ENCODE peak calls at places on chromosomes 11 and 22, in four cellular contexts. C, O, P and I are unnamed samples.

GRCh38 chr22:24540470-24540869 is 14.5 kb downstream of the GUCD1 start:
- ATAC-seq in C (no peak), O (no peak), P (no peak), I (no peak)

GRCh38 chr11:93767018-93767417 is 17.1 kb upstream of the MED17 start:
- ATAC-seq in O (no peak), C (no peak), P (no peak), I (no peak)

GRCh38 chr11:999009-999408 is 37.5 kb downstream of the MUC6 start:
- ATAC-seq in C (no peak), P (no peak), O (no peak), I (no peak)

GRCh38 chr11:38448284-38448683 is 1850.2 kb upstream of the RAG2 start:
- ATAC-seq in C (no peak), P (no peak), O (no peak), I (no peak)

GRCh38 chr11:16169541-16169940 is 186.8 kb downstream of the SOX6 start:
- ATAC-seq in P (no peak), O (no peak), C (no peak), I (no peak)

GRCh38 chr11:102238287-102238894 is 78.9 kb upstream of the BIRC3 start:
- ATAC-seq in P (no peak), O (no peak), C (no peak), I (peak)

GRCh38 chr11:2306971-2307732 is 5.3 kb downstream of the TSPAN32 start:
- ATAC-seq in O (no peak), P (no peak), C (no peak), I (no peak)

GRCh38 chr11:69598147-69598546 is 42.8 kb upstream of the CCND1 start:
- ATAC-seq in C (no peak), P (no peak), O (peak), I (no peak)

GRCh38 chr11:69238562-69239319 is 55.2 kb upstream of the MYEOV start:
- ATAC-seq in P (no peak), O (no peak), C (no peak), I (no peak)

GRCh38 chr22:40312050-40312449 is 34.2 kb upstream of the ADSL start:
- ATAC-seq in O (no peak), C (no peak), P (no peak), I (no peak)

GRCh38 chr22:43956383-43956782 is 1.1 kb downstream of the SAMM50 start:
- ATAC-seq in O (no peak), P (no peak), C (no peak), I (no peak)

GRCh38 chr11:2961080-2961479 is 31.0 kb downstream of the NAP1L4 start:
- ATAC-seq in O (no peak), C (no peak), P (no peak), I (no peak)

GRCh38 chr11:118872403-118872821 is 11.3 kb upstream of the CXCR5 start:
- ATAC-seq in O (no peak), C (no peak), P (peak), I (no peak)

GRCh38 chr22:31106651-31107205 is 640 bp downstream of the SELENOM start:
- ATAC-seq in C (no peak), O (peak), P (no peak), I (peak)

GRCh38 chr22:46763051-46763705 is 728 bp downstream of the TBC1D22A start:
- ATAC-seq in P (peak), C (peak), O (peak), I (peak)

GRCh38 chr22:43014062-43014875 is 680 bp downstream of the PACSIN2 start:
- ATAC-seq in P (peak), O (peak), C (peak), I (peak)

GRCh38 chr11:35344990-35345655 is 74.2 kb downstream of the SLC1A2 start:
- ATAC-seq in O (peak), P (no peak), C (no peak), I (no peak)

GRCh38 chr22:46575915-46576555 is 38.6 kb upstream of the CELSR1 start:
- ATAC-seq in C (no peak), P (no peak), O (peak), I (no peak)

GRCh38 chr11:6210274-6210955 is 5.1 kb downstream of the C11orf42 start:
- ATAC-seq in P (no peak), O (no peak), C (no peak), I (no peak)

GRCh38 chr11:108340958-108341357 is 118.1 kb downstream of the ATM start:
- ATAC-seq in P (no peak), C (no peak), O (no peak), I (peak)

GRCh38 chr11:27183672-27184457 is 143.2 kb downstream of the BBOX1 start:
- ATAC-seq in P (no peak), C (no peak), O (peak), I (peak)

GRCh38 chr11:35167451-35167954 is 28.5 kb downstream of the CD44 start:
- ATAC-seq in C (no peak), P (no peak), O (peak), I (no peak)

GRCh38 chr11:17531071-17531817 is 13.0 kb downstream of the USH1C start:
- ATAC-seq in P (no peak), O (no peak), C (no peak), I (no peak)

GRCh38 chr22:44574057-44574456 is 76.0 kb upstream of the RTL6 start:
- ATAC-seq in P (no peak), O (peak), C (no peak), I (peak)

GRCh38 chr11:125995313-125995712 is 49.5 kb downstream of the VSIG10L2 start:
- ATAC-seq in P (no peak), C (no peak), O (no peak), I (no peak)

GRCh38 chr11:64872790-64873488 is 5.5 kb downstream of the EHD1 start:
- ATAC-seq in O (no peak), P (no peak), C (no peak), I (no peak)